ENCODE peak calls at places on chromosome 7, in four cellular contexts. One of them, this sample, is unnamed.

GRCh38 chr7:95509199-95509598 is 23.5 kb downstream of the ASB4 start:
- DNase-seq in stimulated activated CD4-positive, alpha-beta T cell treated with anti-CD3 and anti-CD28 coated beads, Interleukin-4, amount 100 ng/mL, for 1 hour: no peak
- DNase-seq in fibroblast of pulmonary artery: peak
- DNase-seq in NCI-H460: no peak
- DNase-seq in this sample: peak

GRCh38 chr7:13050703-13051102 is 363.3 kb downstream of the ARL4A start:
- DNase-seq in stimulated activated CD4-positive, alpha-beta T cell treated with anti-CD3 and anti-CD28 coated beads, Interleukin-4, amount 100 ng/mL, for 1 hour: no peak
- DNase-seq in fibroblast of pulmonary artery: peak
- DNase-seq in NCI-H460: peak
- DNase-seq in this sample: peak

GRCh38 chr7:2104716-2105115 is 128.0 kb downstream of the MAD1L1 start:
- DNase-seq in stimulated activated CD4-positive, alpha-beta T cell treated with anti-CD3 and anti-CD28 coated beads, Interleukin-4, amount 100 ng/mL, for 1 hour: no peak
- DNase-seq in fibroblast of pulmonary artery: no peak
- DNase-seq in NCI-H460: no peak
- DNase-seq in this sample: peak

GRCh38 chr7:23712368-23713284 is 2.6 kb downstream of the STK31 start:
- DNase-seq in stimulated activated CD4-positive, alpha-beta T cell treated with anti-CD3 and anti-CD28 coated beads, Interleukin-4, amount 100 ng/mL, for 1 hour: no peak
- DNase-seq in fibroblast of pulmonary artery: peak
- DNase-seq in NCI-H460: peak
- DNase-seq in this sample: peak

GRCh38 chr7:12661581-12661980 is 25.9 kb upstream of the ARL4A start:
- DNase-seq in stimulated activated CD4-positive, alpha-beta T cell treated with anti-CD3 and anti-CD28 coated beads, Interleukin-4, amount 100 ng/mL, for 1 hour: no peak
- DNase-seq in fibroblast of pulmonary artery: no peak
- DNase-seq in NCI-H460: no peak
- DNase-seq in this sample: no peak

GRCh38 chr7:3028071-3028766 is 15.4 kb downstream of the CARD11 start:
- DNase-seq in stimulated activated CD4-positive, alpha-beta T cell treated with anti-CD3 and anti-CD28 coated beads, Interleukin-4, amount 100 ng/mL, for 1 hour: peak
- DNase-seq in fibroblast of pulmonary artery: peak
- DNase-seq in NCI-H460: peak
- DNase-seq in this sample: peak

GRCh38 chr7:130419652-130420051 is 21.2 kb downstream of the CEP41 start:
- DNase-seq in stimulated activated CD4-positive, alpha-beta T cell treated with anti-CD3 and anti-CD28 coated beads, Interleukin-4, amount 100 ng/mL, for 1 hour: no peak
- DNase-seq in fibroblast of pulmonary artery: no peak
- DNase-seq in NCI-H460: no peak
- DNase-seq in this sample: no peak

GRCh38 chr7:47153571-47153970 is 428.3 kb downstream of the TNS3 start:
- DNase-seq in stimulated activated CD4-positive, alpha-beta T cell treated with anti-CD3 and anti-CD28 coated beads, Interleukin-4, amount 100 ng/mL, for 1 hour: no peak
- DNase-seq in fibroblast of pulmonary artery: no peak
- DNase-seq in NCI-H460: no peak
- DNase-seq in this sample: no peak

GRCh38 chr7:39890411-39890810 is 59.6 kb upstream of the CDK13 start:
- DNase-seq in stimulated activated CD4-positive, alpha-beta T cell treated with anti-CD3 and anti-CD28 coated beads, Interleukin-4, amount 100 ng/mL, for 1 hour: no peak
- DNase-seq in fibroblast of pulmonary artery: no peak
- DNase-seq in NCI-H460: no peak
- DNase-seq in this sample: no peak

GRCh38 chr7:108836246-108836645 is 266.6 kb downstream of the DNAJB9 start:
- DNase-seq in stimulated activated CD4-positive, alpha-beta T cell treated with anti-CD3 and anti-CD28 coated beads, Interleukin-4, amount 100 ng/mL, for 1 hour: no peak
- DNase-seq in fibroblast of pulmonary artery: no peak
- DNase-seq in NCI-H460: no peak
- DNase-seq in this sample: no peak

GRCh38 chr7:128115821-128116723 is 84.8 kb upstream of the LRRC4 start:
- DNase-seq in stimulated activated CD4-positive, alpha-beta T cell treated with anti-CD3 and anti-CD28 coated beads, Interleukin-4, amount 100 ng/mL, for 1 hour: no peak
- DNase-seq in fibroblast of pulmonary artery: no peak
- DNase-seq in NCI-H460: no peak
- DNase-seq in this sample: no peak

GRCh38 chr7:37208528-37208927 is 240.1 kb downstream of the ELMO1 start:
- DNase-seq in stimulated activated CD4-positive, alpha-beta T cell treated with anti-CD3 and anti-CD28 coated beads, Interleukin-4, amount 100 ng/mL, for 1 hour: no peak
- DNase-seq in fibroblast of pulmonary artery: peak
- DNase-seq in NCI-H460: peak
- DNase-seq in this sample: peak

GRCh38 chr7:84506151-84506550 is 311.6 kb upstream of the SEMA3A start:
- DNase-seq in stimulated activated CD4-positive, alpha-beta T cell treated with anti-CD3 and anti-CD28 coated beads, Interleukin-4, amount 100 ng/mL, for 1 hour: no peak
- DNase-seq in fibroblast of pulmonary artery: no peak
- DNase-seq in NCI-H460: no peak
- DNase-seq in this sample: peak

GRCh38 chr7:150511039-150511438 is 3.6 kb upstream of the GIMAP7 start:
- DNase-seq in stimulated activated CD4-positive, alpha-beta T cell treated with anti-CD3 and anti-CD28 coated beads, Interleukin-4, amount 100 ng/mL, for 1 hour: no peak
- DNase-seq in fibroblast of pulmonary artery: no peak
- DNase-seq in NCI-H460: no peak
- DNase-seq in this sample: no peak

GRCh38 chr7:143382126-143382790 is 1.1 kb downstream of the ZYX start:
- DNase-seq in stimulated activated CD4-positive, alpha-beta T cell treated with anti-CD3 and anti-CD28 coated beads, Interleukin-4, amount 100 ng/mL, for 1 hour: no peak
- DNase-seq in fibroblast of pulmonary artery: no peak
- DNase-seq in NCI-H460: no peak
- DNase-seq in this sample: no peak

GRCh38 chr7:139423091-139423490 is 60.4 kb downstream of the KLRG2 start:
- DNase-seq in stimulated activated CD4-positive, alpha-beta T cell treated with anti-CD3 and anti-CD28 coated beads, Interleukin-4, amount 100 ng/mL, for 1 hour: no peak
- DNase-seq in fibroblast of pulmonary artery: no peak
- DNase-seq in NCI-H460: no peak
- DNase-seq in this sample: peak

GRCh38 chr7:12423355-12423994 is 19.8 kb upstream of the VWDE start:
- DNase-seq in stimulated activated CD4-positive, alpha-beta T cell treated with anti-CD3 and anti-CD28 coated beads, Interleukin-4, amount 100 ng/mL, for 1 hour: no peak
- DNase-seq in fibroblast of pulmonary artery: peak
- DNase-seq in NCI-H460: peak
- DNase-seq in this sample: no peak

This sample was measured in mesenchymal stem cell.